ENCODE peak calls at places on chromosomes 2 and 18, in seven cellular contexts. L is uterus; M is mesenchymal stem cell; Z is MM.1S; U is effector memory CD4-positive, alpha-beta T cell; H is IMR-90; C is upper lobe of right lung. A is an unnamed sample.
A peak's percentile ranks its signal among the peaks of the same experiment; 100 is the strongest.

GRCh38 chr18:59696311-59697235 is 650 bp downstream of the CCBE1 start:
- DNase-seq in L (peak; percentile 17), M (peak; percentile 48), Z (no peak), U (no peak), H (peak; percentile 59), C (no peak), A (no peak)

GRCh38 chr18:40179647-40180175 is 1775.3 kb upstream of the PIK3C3 start:
- DNase-seq in L (no peak), M (no peak), Z (no peak), U (no peak), H (peak; percentile 0), C (no peak), A (no peak)

GRCh38 chr2:187079901-187080300 is 230.9 kb upstream of the ZSWIM2 start:
- DNase-seq in L (no peak), M (no peak), Z (no peak), U (no peak), H (no peak), C (no peak), A (no peak)

GRCh38 chr2:105521176-105521575 is 122.3 kb upstream of the FHL2 start:
- DNase-seq in L (no peak), M (peak; percentile 49), Z (no peak), U (no peak), H (peak; percentile 15), C (no peak), A (no peak)

GRCh38 chr2:170503971-170504819 is 210.9 kb upstream of the SP5 start:
- DNase-seq in L (no peak), M (peak; percentile 36), Z (no peak), U (no peak), H (no peak), C (no peak), A (no peak)

GRCh38 chr2:21007129-21008013 is 36.5 kb downstream of the APOB start:
- DNase-seq in L (no peak), M (no peak), Z (no peak), U (no peak), H (no peak), C (no peak), A (no peak)

GRCh38 chr2:233482616-233483015 is 84.0 kb downstream of the USP40 start:
- DNase-seq in L (no peak), M (no peak), Z (no peak), U (no peak), H (no peak), C (peak; percentile 64), A (no peak)

GRCh38 chr2:144032566-144032965 is 487.4 kb downstream of the ZEB2 start:
- DNase-seq in L (no peak), M (peak; percentile 65), Z (no peak), U (no peak), H (peak; percentile 28), C (no peak), A (no peak)

GRCh38 chr2:8242734-8243133 is 439.1 kb upstream of the ID2 start:
- DNase-seq in L (no peak), M (no peak), Z (no peak), U (no peak), H (peak; percentile 53), C (no peak), A (no peak)

GRCh38 chr2:30511122-30512083 is 64.4 kb downstream of the LCLAT1 start:
- DNase-seq in L (peak; percentile 67), M (peak; percentile 80), Z (no peak), U (no peak), H (peak; percentile 60), C (no peak), A (no peak)

GRCh38 chr2:134207589-134208209 is 46.2 kb upstream of the MGAT5 start:
- DNase-seq in L (peak; percentile 17), M (peak; percentile 52), Z (peak; percentile 57), U (peak; percentile 40), H (peak; percentile 42), C (peak; percentile 80), A (peak; percentile 24)

GRCh38 chr2:144438722-144439508 is 81.0 kb downstream of the ZEB2 start:
- DNase-seq in L (no peak), M (no peak), Z (no peak), U (no peak), H (no peak), C (no peak), A (no peak)

GRCh38 chr2:120722603-120723421 is 12.9 kb upstream of the GLI2 start:
- DNase-seq in L (no peak), M (peak; percentile 99), Z (no peak), U (no peak), H (peak; percentile 90), C (peak; percentile 22), A (no peak)

GRCh38 chr2:230869691-230870543 is 5.2 kb downstream of the ITM2C start:
- DNase-seq in L (no peak), M (peak; percentile 31), Z (peak; percentile 74), U (no peak), H (no peak), C (no peak), A (no peak)

GRCh38 chr2:60461421-60462108 is 91.9 kb downstream of the BCL11A start:
- DNase-seq in L (no peak), M (no peak), Z (no peak), U (no peak), H (no peak), C (no peak), A (no peak)

GRCh38 chr2:197011777-197012641 is 85.5 kb upstream of the PGAP1 start:
- DNase-seq in L (no peak), M (peak; percentile 65), Z (peak; percentile 52), U (no peak), H (peak; percentile 53), C (no peak), A (peak; percentile 27)

DNA sequence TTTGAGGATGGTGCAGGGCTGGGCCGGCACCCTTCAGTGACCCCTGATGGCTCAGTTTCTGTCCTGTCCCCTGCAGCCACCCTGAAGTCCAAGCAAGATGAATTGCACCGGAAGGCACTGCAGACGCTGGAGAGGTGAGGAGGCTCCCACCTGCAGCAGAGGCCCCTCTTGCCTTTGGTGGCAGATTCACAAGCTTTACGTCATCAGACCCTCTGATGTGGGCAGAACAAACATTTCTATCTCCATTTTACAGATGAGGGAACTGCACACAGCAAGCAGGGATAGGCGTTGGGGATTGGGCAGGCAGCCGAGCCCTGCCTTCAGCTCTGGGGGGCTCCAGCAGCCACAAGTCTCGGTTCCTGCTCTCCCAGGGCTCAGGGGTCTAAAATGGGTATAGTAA is 107.7 kb upstream of the MCFD2 start:
- DNase-seq in L (no peak), M (no peak), Z (no peak), U (no peak), H (no peak), C (no peak), A (no peak)
- H3K27ac ChIP-seq in L (no peak overlapping the region), M (no peak overlapping the region), Z (no peak overlapping the region), U (no peak overlapping the region), H (no peak overlapping the region), C (no peak overlapping the region), A (peak overlapping the region; percentile 30)

DNA sequence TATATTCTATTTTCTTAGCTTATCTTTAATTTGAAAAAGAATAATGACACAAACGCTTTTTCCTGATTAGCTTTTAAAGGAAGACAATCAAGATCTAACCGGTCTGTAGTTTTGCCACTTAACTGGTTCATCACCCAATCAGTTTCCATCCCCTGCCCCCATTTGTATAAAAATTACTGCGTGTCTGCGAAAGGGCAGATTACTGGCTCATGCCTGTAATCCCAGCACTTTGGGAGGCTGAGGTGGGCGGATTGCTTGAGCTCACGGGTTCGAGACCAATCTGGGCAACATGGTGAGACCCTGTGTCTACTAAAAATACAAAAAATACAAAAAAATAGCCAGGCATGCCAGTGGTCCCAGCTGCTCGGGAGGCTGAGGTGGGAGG is 2.4 kb downstream of the CEBPZOS start:
- DNase-seq in L (no peak), M (no peak), Z (no peak), U (no peak), H (no peak), C (no peak), A (no peak)
- H3K27ac ChIP-seq in L (no peak overlapping the region), M (no peak overlapping the region), Z (no peak overlapping the region), U (peak overlapping the region; percentile 21), H (no peak overlapping the region), C (no peak overlapping the region), A (no peak overlapping the region)

GRCh38 chr2:70982971-70983370 is 4.5 kb downstream of the ANKRD53 start:
- DNase-seq in L (no peak), M (no peak), Z (no peak), U (no peak), H (no peak), C (no peak), A (no peak)

GRCh38 chr2:70985283-70985688 is 6.9 kb downstream of the ANKRD53 start:
- DNase-seq in L (peak; percentile 9), M (no peak), Z (no peak), U (no peak), H (no peak), C (no peak), A (no peak)

GRCh38 chr2:70983506-70984227 is 5.2 kb downstream of the ANKRD53 start:
- DNase-seq in L (no peak), M (no peak), Z (no peak), U (no peak), H (no peak), C (peak; percentile 37), A (no peak)

GRCh38 chr2:70984576-70985282 is 6.3 kb downstream of the ANKRD53 start:
- DNase-seq in L (peak; percentile 46), M (peak; percentile 52), Z (peak; percentile 68), U (peak; percentile 61), H (peak; percentile 37), C (peak; percentile 84), A (no peak)

DNA sequence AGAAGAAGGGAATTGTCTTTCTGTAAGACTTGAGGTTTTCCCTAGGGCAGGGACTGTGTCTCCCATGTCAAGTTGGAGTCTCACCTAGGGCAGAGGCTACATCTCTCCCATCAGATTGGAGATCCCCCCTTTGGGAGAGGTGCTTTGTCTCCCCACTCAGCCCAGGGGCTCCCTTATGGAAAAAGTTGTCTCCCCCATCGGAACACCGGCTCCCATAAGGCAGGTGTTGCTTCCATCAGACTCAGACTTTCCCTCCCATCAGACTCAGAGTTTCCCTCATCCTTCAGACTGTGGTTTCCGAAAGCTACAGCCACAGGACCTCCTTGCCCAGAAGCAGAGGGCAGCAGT is 5.8 kb downstream of the ANKRD53 start:
- DNase-seq in L (peak; percentile 5), M (no peak), Z (no peak), U (no peak), H (no peak), C (no peak), A (no peak)
- H3K27ac ChIP-seq in L (no peak overlapping the region), M (no peak overlapping the region), Z (no peak overlapping the region), U (no peak overlapping the region), H (no peak overlapping the region), C (no peak overlapping the region), A (no peak overlapping the region)

GRCh38 chr2:152594022-152594712 is 123.1 kb downstream of the PRPF40A start:
- DNase-seq in L (no peak), M (no peak), Z (no peak), U (no peak), H (no peak), C (no peak), A (no peak)
- H3K27ac ChIP-seq in L (no peak overlapping the region), M (no peak overlapping the region), Z (no peak overlapping the region), U (no peak overlapping the region), H (no peak overlapping the region), C (no peak overlapping the region), A (peak overlapping the region; percentile 39)

GRCh38 chr2:227407601-227408089 is 19.9 kb upstream of the SCYGR1 start:
- DNase-seq in L (no peak), M (no peak), Z (no peak), U (no peak), H (no peak), C (peak; percentile 86), A (no peak)
- H3K27ac ChIP-seq in L (no peak overlapping the region), M (no peak overlapping the region), Z (no peak overlapping the region), U (no peak overlapping the region), H (peak overlapping the region; percentile 21), C (peak overlapping the region; percentile 65), A (no peak overlapping the region)

A was measured in substantia nigra.